ENCODE peak calls at places on chromosomes 12 and 14, in six cellular contexts. R, I, S, Q, G and U are unnamed samples.

GRCh38 chr14:56331815-56332214 is 213.6 kb downstream of the PELI2 start:
- DNase-seq in I (no peak), Q (no peak), S (no peak), G (no peak), R (no peak), U (no peak)

GRCh38 chr14:31770271-31770670 is 209.1 kb downstream of the NUBPL start:
- DNase-seq in R (no peak), I (no peak), G (peak; percentile 59), S (peak; percentile 20), Q (no peak), U (no peak)

GRCh38 chr14:35369701-35370191 is 34.8 kb downstream of the NFKBIA start:
- DNase-seq in G (peak; percentile 50), R (peak; percentile 29), S (peak; percentile 94), I (no peak), Q (no peak), U (peak; percentile 73)

GRCh38 chr12:5648692-5649338 is 216.9 kb downstream of the NTF3 start:
- DNase-seq in R (peak; percentile 65), I (no peak), G (no peak), Q (peak; percentile 57), S (no peak), U (no peak)

GRCh38 chr14:95319312-95320075 is at the start of gene CLMN:
- DNase-seq in S (peak; percentile 52), I (peak; percentile 39), Q (peak; percentile 12), R (peak; percentile 97), G (peak; percentile 28), U (peak; percentile 59)

GRCh38 chr12:86264451-86265328 is 8.5 kb upstream of the MGAT4C start:
- DNase-seq in Q (no peak), S (peak; percentile 58), G (no peak), I (peak; percentile 79), R (peak; percentile 76), U (peak; percentile 70)

GRCh38 chr12:132584472-132584871 is 25.9 kb downstream of the LRCOL1 start:
- DNase-seq in G (no peak), Q (no peak), S (no peak), I (no peak), R (peak; percentile 77), U (no peak)

GRCh38 chr14:103744621-103745395 is 29.2 kb downstream of the ZFYVE21 start:
- DNase-seq in R (no peak), I (no peak), S (no peak), G (no peak), Q (no peak), U (no peak)

GRCh38 chr14:68734231-68734732 is 58.6 kb downstream of the ZFP36L1 start:
- DNase-seq in Q (no peak), S (peak; percentile 21), R (no peak), G (peak; percentile 11), I (no peak), U (no peak)

GRCh38 chr14:98946995-98947394 is 325.0 kb downstream of the BCL11B start:
- DNase-seq in S (no peak), G (no peak), R (peak; percentile 34), I (no peak), Q (peak; percentile 21), U (peak; percentile 72)

GRCh38 chr14:104291123-104292000 is 153.0 kb downstream of the KIF26A start:
- DNase-seq in I (no peak), Q (no peak), S (no peak), G (no peak), R (peak; percentile 92), U (peak; percentile 29)

GRCh38 chr12:48105321-48105866 is 485 bp downstream of the SENP1 start:
- DNase-seq in R (no peak), Q (no peak), G (peak; percentile 43), I (no peak), S (peak; percentile 53), U (no peak)

GRCh38 chr12:55931780-55932545 is 1.0 kb downstream of the DGKA start:
- DNase-seq in I (peak; percentile 43), R (peak; percentile 93), G (peak; percentile 31), Q (peak; percentile 26), S (no peak), U (peak; percentile 76)

GRCh38 chr14:48563465-48563864 is 888.1 kb upstream of the MDGA2 start:
- DNase-seq in R (no peak), Q (no peak), G (peak; percentile 2), S (peak; percentile 86), I (no peak), U (no peak)

GRCh38 chr14:69685217-69685616 is 73.8 kb downstream of the SUSD6 start:
- DNase-seq in Q (no peak), I (no peak), S (peak; percentile 99), G (peak; percentile 83), R (no peak), U (no peak)

GRCh38 chr14:30854492-30854891 is 19.9 kb upstream of the COCH start:
- DNase-seq in Q (no peak), S (no peak), G (no peak), I (no peak), R (no peak), U (no peak)

GRCh38 chr12:91413591-91413990 is 231.0 kb upstream of the DCN start:
- DNase-seq in G (peak; percentile 39), S (peak; percentile 95), R (no peak), Q (peak; percentile 48), I (no peak), U (no peak)

GRCh38 chr12:77032406-77032805 is 33.0 kb downstream of the E2F7 start:
- DNase-seq in S (peak; percentile 90), Q (peak; percentile 77), I (no peak), G (peak; percentile 74), R (no peak), U (no peak)

GRCh38 chr12:47729233-47729632 is 3.9 kb upstream of the ENDOU start:
- DNase-seq in R (no peak), S (peak; percentile 11), G (peak; percentile 38), Q (peak; percentile 54), I (no peak), U (no peak)

GRCh38 chr14:105711841-105712460 is 185.6 kb downstream of the TMEM121 start:
- DNase-seq in S (no peak), Q (no peak), I (no peak), G (no peak), R (no peak), U (no peak)

GRCh38 chr14:69043007-69043444 is 63.9 kb upstream of the ACTN1 start:
- DNase-seq in R (peak; percentile 56), G (no peak), S (no peak), I (peak; percentile 45), Q (peak; percentile 29), U (peak; percentile 87)

GRCh38 chr12:99386907-99387306 is 260.6 kb upstream of the GARIN6 start:
- DNase-seq in R (peak; percentile 20), G (peak; percentile 33), I (no peak), S (peak; percentile 11), Q (peak; percentile 31), U (no peak)

GRCh38 chr12:40444174-40444573 is 219.4 kb downstream of the LRRK2 start:
- DNase-seq in Q (no peak), G (no peak), R (no peak), S (peak; percentile 1), I (no peak), U (no peak)

GRCh38 chr12:126719886-126720666 is 1546.9 kb upstream of the TMEM132C start:
- DNase-seq in S (no peak), R (no peak), G (no peak), Q (no peak), I (no peak), U (no peak)

GRCh38 chr14:95895720-95896119 is 19.1 kb downstream of the TUNAR start:
- DNase-seq in R (peak; percentile 80), S (no peak), G (no peak), Q (no peak), I (no peak), U (no peak)

GRCh38 chr12:95411466-95411865 is 62.5 kb upstream of the METAP2 start:
- DNase-seq in R (no peak), I (peak; percentile 43), G (no peak), Q (no peak), S (no peak), U (no peak)

GRCh38 chr12:93467351-93468007 is at the start of gene MRPL42:
- DNase-seq in G (peak; percentile 92), S (peak; percentile 90), Q (peak; percentile 79), I (peak; percentile 84), R (peak; percentile 86), U (peak; percentile 93)
- H3K4me3 ChIP-seq in G (peak within 1 kb of the TSS; percentile 81), S (peak within 1 kb of the TSS; percentile 79), Q (peak within 1 kb of the TSS; percentile 95), I (peak within 1 kb of the TSS; percentile 72), R (peak within 1 kb of the TSS; percentile 63), U (peak within 1 kb of the TSS; percentile 63)

GRCh38 chr14:61564623-61565091 is 130.7 kb upstream of the HIF1A start:
- DNase-seq in R (no peak), G (peak; percentile 98), I (no peak), Q (peak; percentile 96), S (peak; percentile 96), U (no peak)
- H3K4me3 ChIP-seq in R (no peak overlapping the region), G (no peak overlapping the region), I (no peak overlapping the region), Q (no peak overlapping the region), S (no peak overlapping the region), U (no peak overlapping the region)

DNA sequence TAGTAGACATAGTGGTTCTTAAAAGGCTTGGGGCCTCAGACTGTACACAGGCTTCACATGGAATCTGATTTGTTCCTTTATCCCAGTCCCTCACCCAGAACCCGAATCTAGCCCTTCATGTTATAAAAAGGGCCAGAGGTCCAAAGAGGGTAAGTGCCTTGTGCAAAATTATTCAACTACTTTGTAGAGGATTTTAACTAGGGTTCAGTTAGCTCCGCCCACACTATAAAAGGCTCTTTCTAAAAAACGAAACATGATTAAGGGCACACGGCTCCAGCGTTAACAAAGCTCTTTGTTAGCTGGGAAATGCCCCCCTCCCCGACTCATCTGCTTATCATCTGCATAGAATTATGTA is 3.2 kb upstream of the SOCS2 start:
- DNase-seq in S (no peak), R (no peak), Q (no peak), I (no peak), G (no peak), U (no peak)
- H3K4me3 ChIP-seq in S (peak overlapping the region; percentile 1), R (peak overlapping the region; percentile 21), Q (peak overlapping the region; percentile 86), I (peak overlapping the region; percentile 89), G (peak overlapping the region; percentile 24), U (peak overlapping the region; percentile 16)

DNA sequence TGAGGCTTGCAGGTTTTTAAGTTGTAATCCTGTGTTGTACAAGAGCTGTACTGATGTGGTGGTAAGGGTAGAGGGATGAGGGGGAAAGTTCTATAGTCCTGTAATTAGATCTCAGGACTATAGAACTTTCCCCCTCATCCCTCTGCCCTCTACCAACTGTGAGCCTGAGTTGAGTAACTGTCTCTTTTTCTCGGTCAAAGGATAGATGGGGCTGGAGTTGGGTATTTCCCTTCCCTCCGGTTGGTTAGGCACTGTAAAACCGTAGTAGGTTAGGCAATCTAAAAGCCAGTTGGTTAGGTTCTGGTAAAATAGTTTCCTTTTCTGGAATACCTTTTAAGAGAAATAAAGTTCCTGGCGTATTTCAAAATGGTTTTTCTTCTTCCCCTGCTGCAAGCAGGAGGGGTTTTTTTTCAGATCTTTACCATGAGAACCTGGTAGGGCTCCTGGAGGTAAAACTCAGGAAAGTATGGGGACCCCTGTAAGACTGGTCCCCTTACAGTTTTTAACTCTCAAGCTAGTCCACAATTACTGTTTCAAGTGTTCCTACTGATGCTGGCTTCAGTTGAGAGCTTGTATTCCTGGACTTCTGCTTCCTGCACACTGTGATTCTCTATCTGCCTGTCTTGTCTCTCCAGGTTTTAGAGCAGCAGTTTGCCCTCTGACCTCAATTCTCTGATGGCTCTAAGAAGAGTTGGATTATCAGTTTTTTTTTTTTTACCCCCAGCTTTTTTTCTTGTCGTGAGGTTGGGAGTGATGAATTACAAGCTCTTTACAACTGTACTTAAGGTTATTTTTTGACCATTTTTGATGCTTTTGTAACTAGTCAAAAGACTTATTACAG is 58.7 kb downstream of the FUT8 start:
- DNase-seq in Q (no peak), I (no peak), G (no peak), R (no peak), S (no peak), U (no peak)
- H3K4me3 ChIP-seq in Q (no peak overlapping the region), I (no peak overlapping the region), G (no peak overlapping the region), R (no peak overlapping the region), S (no peak overlapping the region), U (no peak overlapping the region)